ENCODE peak calls at places on chromosomes 3 and 15, in five cellular contexts. One of them, this sample, is unnamed.

GRCh38 chr3:77052733-77053680 is 13.1 kb downstream of the ROBO2 start:
- DNase-seq in mucosa of gallbladder: no peak
- DNase-seq in GM12892: no peak
- DNase-seq in iris pigment epithelial cell: peak; percentile 20
- DNase-seq in NCI-H1105: peak; percentile 42
- DNase-seq in this sample: no peak

GRCh38 chr15:80695911-80696651 is 971 bp downstream of the ABHD17C start:
- DNase-seq in NCI-H1105: no peak
- DNase-seq in iris pigment epithelial cell: peak; percentile 32
- DNase-seq in mucosa of gallbladder: peak; percentile 12
- DNase-seq in GM12892: no peak
- DNase-seq in this sample: no peak

GRCh38 chr3:171095063-171095462 is 68.5 kb upstream of the SLC2A2 start:
- DNase-seq in GM12892: no peak
- DNase-seq in NCI-H1105: no peak
- DNase-seq in mucosa of gallbladder: no peak
- DNase-seq in iris pigment epithelial cell: no peak
- DNase-seq in this sample: peak; percentile 83

GRCh38 chr3:170589113-170589512 is 3.2 kb upstream of the SLC7A14 start:
- DNase-seq in mucosa of gallbladder: no peak
- DNase-seq in GM12892: no peak
- DNase-seq in iris pigment epithelial cell: no peak
- DNase-seq in NCI-H1105: peak; percentile 30
- DNase-seq in this sample: no peak

GRCh38 chr15:52228928-52229327 is 37.7 kb upstream of the GNB5 start:
- DNase-seq in GM12892: no peak
- DNase-seq in iris pigment epithelial cell: peak; percentile 13
- DNase-seq in mucosa of gallbladder: peak; percentile 75
- DNase-seq in NCI-H1105: no peak
- DNase-seq in this sample: peak; percentile 1

GRCh38 chr15:88932271-88932874 is 19.2 kb upstream of the MFGE8 start:
- DNase-seq in NCI-H1105: no peak
- DNase-seq in GM12892: no peak
- DNase-seq in mucosa of gallbladder: no peak
- DNase-seq in iris pigment epithelial cell: no peak
- DNase-seq in this sample: no peak

GRCh38 chr3:5002871-5003247 is 23.6 kb downstream of the BHLHE40 start:
- DNase-seq in GM12892: no peak
- DNase-seq in iris pigment epithelial cell: no peak
- DNase-seq in NCI-H1105: no peak
- DNase-seq in mucosa of gallbladder: no peak
- DNase-seq in this sample: no peak

GRCh38 chr3:152382312-152383135 is 113.8 kb downstream of the MBNL1 start:
- DNase-seq in mucosa of gallbladder: no peak
- DNase-seq in iris pigment epithelial cell: no peak
- DNase-seq in GM12892: no peak
- DNase-seq in NCI-H1105: no peak
- DNase-seq in this sample: no peak

GRCh38 chr3:14096742-14097141 is 27.9 kb downstream of the CHCHD4 start:
- DNase-seq in iris pigment epithelial cell: no peak
- DNase-seq in GM12892: no peak
- DNase-seq in mucosa of gallbladder: no peak
- DNase-seq in NCI-H1105: no peak
- DNase-seq in this sample: no peak

GRCh38 chr15:96324192-96324895 is 6.2 kb upstream of the NR2F2 start:
- DNase-seq in iris pigment epithelial cell: peak; percentile 46
- DNase-seq in GM12892: no peak
- DNase-seq in mucosa of gallbladder: no peak
- DNase-seq in NCI-H1105: no peak
- DNase-seq in this sample: no peak

GRCh38 chr3:32238816-32239637 is 547 bp downstream of the CMTM8 start:
- DNase-seq in iris pigment epithelial cell: peak; percentile 55
- DNase-seq in mucosa of gallbladder: peak; percentile 13
- DNase-seq in GM12892: peak; percentile 21
- DNase-seq in NCI-H1105: peak; percentile 6
- DNase-seq in this sample: no peak

GRCh38 chr15:90592144-90592887 is 62.6 kb downstream of the CRTC3 start:
- DNase-seq in iris pigment epithelial cell: peak; percentile 88
- DNase-seq in NCI-H1105: no peak
- DNase-seq in GM12892: no peak
- DNase-seq in mucosa of gallbladder: no peak
- DNase-seq in this sample: no peak

GRCh38 chr3:79086514-79086913 is 681.3 kb downstream of the ROBO1 start:
- DNase-seq in NCI-H1105: peak; percentile 13
- DNase-seq in iris pigment epithelial cell: peak; percentile 61
- DNase-seq in mucosa of gallbladder: peak; percentile 50
- DNase-seq in GM12892: no peak
- DNase-seq in this sample: peak; percentile 53

GRCh38 chr3:9942934-9943690 is 9.1 kb downstream of the PRRT3 start:
- DNase-seq in GM12892: no peak
- DNase-seq in NCI-H1105: no peak
- DNase-seq in iris pigment epithelial cell: no peak
- DNase-seq in mucosa of gallbladder: no peak
- DNase-seq in this sample: no peak

GRCh38 chr15:61687651-61688050 is 372.6 kb downstream of the VPS13C start:
- DNase-seq in NCI-H1105: no peak
- DNase-seq in mucosa of gallbladder: no peak
- DNase-seq in iris pigment epithelial cell: no peak
- DNase-seq in GM12892: no peak
- DNase-seq in this sample: no peak

GRCh38 chr15:84975871-84976351 is 5.7 kb upstream of the PDE8A start:
- DNase-seq in GM12892: no peak
- DNase-seq in NCI-H1105: no peak
- DNase-seq in mucosa of gallbladder: no peak
- DNase-seq in iris pigment epithelial cell: no peak
- DNase-seq in this sample: no peak

GRCh38 chr3:11457126-11457525 is 184.9 kb downstream of the ATG7 start:
- DNase-seq in iris pigment epithelial cell: peak; percentile 45
- DNase-seq in NCI-H1105: no peak
- DNase-seq in mucosa of gallbladder: no peak
- DNase-seq in GM12892: no peak
- DNase-seq in this sample: no peak

GRCh38 chr3:23550402-23550801 is 255.4 kb upstream of the UBE2E1 start:
- DNase-seq in iris pigment epithelial cell: no peak
- DNase-seq in NCI-H1105: no peak
- DNase-seq in mucosa of gallbladder: no peak
- DNase-seq in GM12892: no peak
- DNase-seq in this sample: no peak

GRCh38 chr3:1532935-1533606 is 440.2 kb downstream of the CNTN6 start:
- DNase-seq in mucosa of gallbladder: no peak
- DNase-seq in iris pigment epithelial cell: no peak
- DNase-seq in GM12892: no peak
- DNase-seq in NCI-H1105: no peak
- DNase-seq in this sample: no peak

GRCh38 chr15:28786521-28786920 is 61.9 kb downstream of the GOLGA6L7 start:
- DNase-seq in iris pigment epithelial cell: peak; percentile 74
- DNase-seq in mucosa of gallbladder: no peak
- DNase-seq in GM12892: no peak
- DNase-seq in NCI-H1105: no peak
- DNase-seq in this sample: no peak

GRCh38 chr3:152865675-152866074 is 30.7 kb downstream of the P2RY1 start:
- DNase-seq in NCI-H1105: peak; percentile 19
- DNase-seq in iris pigment epithelial cell: no peak
- DNase-seq in mucosa of gallbladder: no peak
- DNase-seq in GM12892: no peak
- DNase-seq in this sample: no peak

GRCh38 chr15:70195171-70195807 is 97.6 kb upstream of the TLE3 start:
- DNase-seq in iris pigment epithelial cell: no peak
- DNase-seq in GM12892: no peak
- DNase-seq in NCI-H1105: no peak
- DNase-seq in mucosa of gallbladder: no peak
- DNase-seq in this sample: no peak

GRCh38 chr3:46433841-46434240 is 26.8 kb downstream of the CCRL2 start:
- DNase-seq in iris pigment epithelial cell: no peak
- DNase-seq in GM12892: no peak
- DNase-seq in NCI-H1105: no peak
- DNase-seq in mucosa of gallbladder: no peak
- DNase-seq in this sample: no peak

GRCh38 chr3:61857297-61857696 is 295.9 kb downstream of the PTPRG start:
- DNase-seq in GM12892: no peak
- DNase-seq in iris pigment epithelial cell: no peak
- DNase-seq in NCI-H1105: no peak
- DNase-seq in mucosa of gallbladder: no peak
- DNase-seq in this sample: no peak

GRCh38 chr15:71752604-71753289 is 57.6 kb upstream of the NR2E3 start:
- DNase-seq in iris pigment epithelial cell: peak; percentile 97
- DNase-seq in NCI-H1105: peak; percentile 51
- DNase-seq in GM12892: no peak
- DNase-seq in mucosa of gallbladder: no peak
- DNase-seq in this sample: no peak

This sample was measured in NCI-H2107.